ENCODE peak calls at places on chromosomes 6 and 20, in eight cellular contexts. E is T47D; N is activated CD4-positive, CD25-positive, alpha-beta regulatory T cell treated with anti-CD3 and anti-CD28 coated beads, Interleukin-2, amount 50 U/mL, for 16 hours; Z is A549; L is Calu3; F is left kidney; X is Right ventricle myocardium inferior; V is activated CD4-positive, alpha-beta memory T cell treated with anti-CD3 and anti-CD28 coated beads for 36 hours. O is an unnamed sample.

GRCh38 chr6:75202676-75203131 is 3.1 kb downstream of the COL12A1 start:
- DNase-seq in E (peak), Z (no peak), X (no peak), N (no peak), L (no peak), F (no peak), V (no peak), O (no peak)

GRCh38 chr20:3406481-3407425 is 716 bp downstream of the DNAAF9 start:
- DNase-seq in Z (peak), F (peak), X (no peak), L (no peak), E (peak), N (no peak), V (no peak), O (peak)

GRCh38 chr20:63129991-63130653 is 85.8 kb downstream of the YTHDF1 start:
- DNase-seq in E (no peak), N (no peak), X (no peak), Z (no peak), V (no peak), L (no peak), F (no peak), O (peak)

GRCh38 chr6:144317736-144318135 is 32.6 kb downstream of the UTRN start:
- DNase-seq in Z (no peak), F (no peak), X (no peak), V (no peak), E (no peak), L (no peak), N (no peak), O (no peak)

GRCh38 chr6:69584913-69585729 is 211.7 kb downstream of the LMBRD1 start:
- DNase-seq in F (peak), V (peak), L (no peak), N (no peak), X (no peak), Z (no peak), E (no peak), O (peak)

GRCh38 chr6:226516-227073 is 65.7 kb upstream of the DUSP22 start:
- DNase-seq in V (no peak), L (no peak), X (no peak), Z (no peak), E (no peak), N (no peak), F (no peak), O (no peak)

GRCh38 chr6:158609455-158610155 is 34.9 kb downstream of the DYNLT1 start:
- DNase-seq in V (no peak), L (no peak), Z (no peak), F (no peak), E (no peak), X (no peak), N (no peak), O (no peak)

GRCh38 chr6:31094389-31094881 is 17.9 kb downstream of the C6orf15 start:
- DNase-seq in X (no peak), L (peak), V (peak), E (no peak), F (no peak), Z (no peak), N (peak), O (peak)

GRCh38 chr6:97925504-97925903 is 642.5 kb upstream of the MMS22L start:
- DNase-seq in N (no peak), Z (no peak), F (peak), L (no peak), V (no peak), E (peak), X (no peak), O (no peak)

GRCh38 chr6:21359926-21360325 is 233.6 kb upstream of the SOX4 start:
- DNase-seq in E (no peak), L (no peak), N (no peak), X (no peak), F (no peak), V (no peak), Z (no peak), O (no peak)

O was measured in activated CD4-positive, alpha-beta T cell treated with anti-CD3 and anti-CD28 coated beads for 36 hours.